ENCODE peak calls at places on chromosome 5, in four cellular contexts. W is OCI-LY7, X is left lung, Q is AG09309. T is an unnamed sample.

GRCh38 chr5:127615916-127616315 is 33.0 kb upstream of the CTXN3 start:
- DNase-seq in X (no peak), W (no peak), Q (peak), T (no peak)

GRCh38 chr5:92775711-92776615 is 805.1 kb downstream of the NR2F1-AS1 start:
- DNase-seq in W (no peak), Q (no peak), X (no peak), T (no peak)

GRCh38 chr5:121378559-121379359 is 472.9 kb upstream of the FTMT start:
- DNase-seq in Q (no peak), W (no peak), X (peak), T (no peak)

GRCh38 chr5:80248378-80248777 is 7.5 kb downstream of the SERINC5 start:
- DNase-seq in Q (no peak), W (no peak), X (no peak), T (no peak)

GRCh38 chr5:151062405-151063135 is 18.3 kb downstream of the TNIP1 start:
- DNase-seq in Q (no peak), W (no peak), X (no peak), T (no peak)

GRCh38 chr5:64594025-64594424 is 88.2 kb downstream of the RGS7BP start:
- DNase-seq in X (no peak), Q (no peak), W (no peak), T (no peak)

GRCh38 chr5:52783226-52783959 is 4.3 kb upstream of the ITGA1 start:
- DNase-seq in Q (peak), W (no peak), X (no peak), T (peak)

GRCh38 chr5:180090769-180091546 is 19.4 kb upstream of the RNF130 start:
- DNase-seq in X (no peak), W (peak), Q (no peak), T (no peak)

GRCh38 chr5:40796487-40796889 is 1.7 kb downstream of the PRKAA1 start:
- DNase-seq in W (peak), Q (no peak), X (no peak), T (no peak)

GRCh38 chr5:55441107-55441771 is 93.5 kb downstream of the PLPP1 start:
- DNase-seq in W (no peak), Q (no peak), X (no peak), T (no peak)

GRCh38 chr5:180330810-180331646 is 22.1 kb downstream of the GFPT2 start:
- DNase-seq in Q (peak), X (no peak), W (no peak), T (no peak)

GRCh38 chr5:115377468-115378217 is 81.2 kb upstream of the CCDC112 start:
- DNase-seq in Q (peak), W (no peak), X (no peak), T (no peak)

GRCh38 chr5:143515829-143516228 is 112.3 kb upstream of the NR3C1 start:
- DNase-seq in W (no peak), Q (no peak), X (no peak), T (no peak)

GRCh38 chr5:163815240-163815791 is 309.9 kb downstream of the MAT2B start:
- DNase-seq in Q (no peak), X (no peak), W (no peak), T (no peak)

GRCh38 chr5:112975721-112976431 is 722 bp upstream of the DCP2 start:
- DNase-seq in W (peak), Q (no peak), X (no peak), T (no peak)

GRCh38 chr5:113043491-113043931 is 66.9 kb downstream of the DCP2 start:
- DNase-seq in Q (no peak), X (no peak), W (peak), T (peak)

GRCh38 chr5:40877371-40877988 is 31.8 kb upstream of the C7 start:
- DNase-seq in W (no peak), Q (no peak), X (no peak), T (no peak)

GRCh38 chr5:77123057-77123456 is 36.0 kb upstream of the ZBED3 start:
- DNase-seq in X (no peak), Q (no peak), W (no peak), T (no peak)

GRCh38 chr5:64180661-64181343 is 15.2 kb downstream of the RNF180 start:
- DNase-seq in W (no peak), X (no peak), Q (no peak), T (no peak)

GRCh38 chr5:84603557-84604185 is 219.0 kb upstream of the EDIL3 start:
- DNase-seq in Q (peak), X (no peak), W (no peak), T (no peak)

GRCh38 chr5:168404366-168404765 is 81.9 kb upstream of the RARS1 start:
- DNase-seq in W (no peak), X (no peak), Q (peak), T (no peak)

GRCh38 chr5:159786901-159787691 is 129.2 kb upstream of the ADRA1B start:
- DNase-seq in Q (peak), X (no peak), W (no peak), T (no peak)

GRCh38 chr5:139646912-139647391 is 1.2 kb upstream of the CXXC5 start:
- DNase-seq in X (peak), W (no peak), Q (no peak), T (no peak)
- H3K4me3 ChIP-seq in X (no peak), W (no peak), Q (no peak), T (peak)

GRCh38 chr5:16615737-16616535 is 861 bp downstream of the RETREG1 start:
- DNase-seq in Q (no peak), W (no peak), X (no peak), T (no peak)
- H3K4me3 ChIP-seq in Q (peak), W (peak), X (peak), T (peak)

DNA sequence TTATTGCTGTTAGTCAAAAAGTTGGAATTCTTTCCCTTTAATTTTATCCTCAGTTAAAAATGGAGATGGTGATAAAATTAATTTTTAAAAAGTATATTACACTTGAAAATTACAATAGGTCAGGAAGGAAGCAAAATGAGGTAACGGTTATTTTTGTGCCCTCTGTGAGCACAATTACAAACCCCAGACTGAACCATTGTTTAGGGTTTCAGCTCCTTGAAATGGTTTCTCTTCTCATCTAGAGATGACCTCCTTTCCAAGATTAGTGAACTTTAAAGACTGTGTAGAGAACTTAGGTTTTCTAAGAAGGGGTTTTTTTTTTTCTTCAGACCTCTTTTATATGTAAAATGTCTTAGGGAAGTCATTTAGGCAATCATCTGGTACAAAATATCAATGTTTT is 126.2 kb upstream of the CHD1 start:
- DNase-seq in W (no peak), X (no peak), Q (no peak), T (no peak)
- H3K4me3 ChIP-seq in W (no peak), X (no peak), Q (no peak), T (no peak)

GRCh38 chr5:108524564-108524963 is 142.7 kb upstream of the FBXL17 start:
- DNase-seq in W (no peak), X (no peak), Q (no peak), T (no peak)

GRCh38 chr5:108523360-108523759 is 141.5 kb upstream of the FBXL17 start:
- DNase-seq in X (no peak), Q (no peak), W (no peak), T (no peak)

GRCh38 chr5:108516771-108517170 is 134.9 kb upstream of the FBXL17 start:
- DNase-seq in W (no peak), X (no peak), Q (no peak), T (no peak)

GRCh38 chr5:108521011-108521700 is 139.3 kb upstream of the FBXL17 start:
- DNase-seq in X (no peak), W (peak), Q (no peak), T (no peak)

DNA sequence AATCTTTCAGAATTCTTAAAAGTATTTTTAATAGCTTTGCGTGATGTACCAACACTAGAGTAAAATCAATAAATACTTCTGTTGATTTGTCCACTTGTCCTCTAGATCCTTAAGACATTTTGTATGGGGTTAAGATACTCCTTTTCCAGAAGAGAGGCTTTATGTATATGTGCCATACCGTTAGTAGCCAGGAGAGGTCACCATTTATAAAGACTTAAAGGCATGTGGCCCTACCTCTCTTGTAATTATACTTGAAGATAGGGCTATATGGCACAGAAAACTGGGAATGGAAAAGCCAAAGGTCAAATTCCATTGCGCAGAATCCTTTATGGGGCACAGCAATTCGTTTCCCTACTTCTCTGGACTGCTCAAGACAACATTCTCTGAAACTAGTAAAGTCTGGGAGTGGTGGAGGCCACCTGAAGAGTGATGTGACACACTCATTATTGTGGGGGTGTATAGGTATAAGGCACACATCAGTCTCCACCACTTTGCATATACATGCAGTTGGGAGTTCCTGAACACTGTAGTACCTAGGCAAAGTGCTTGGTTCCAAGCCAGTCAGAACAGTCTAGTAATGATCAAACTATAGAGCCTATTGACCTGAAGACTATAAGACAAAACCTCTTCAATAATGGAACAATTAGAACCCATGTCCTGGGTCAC is 140.1 kb upstream of the FBXL17 start:
- DNase-seq in X (no peak), W (peak), Q (peak), T (peak)
- H3K4me3 ChIP-seq in X (no peak), W (no peak), Q (no peak), T (no peak)

DNA sequence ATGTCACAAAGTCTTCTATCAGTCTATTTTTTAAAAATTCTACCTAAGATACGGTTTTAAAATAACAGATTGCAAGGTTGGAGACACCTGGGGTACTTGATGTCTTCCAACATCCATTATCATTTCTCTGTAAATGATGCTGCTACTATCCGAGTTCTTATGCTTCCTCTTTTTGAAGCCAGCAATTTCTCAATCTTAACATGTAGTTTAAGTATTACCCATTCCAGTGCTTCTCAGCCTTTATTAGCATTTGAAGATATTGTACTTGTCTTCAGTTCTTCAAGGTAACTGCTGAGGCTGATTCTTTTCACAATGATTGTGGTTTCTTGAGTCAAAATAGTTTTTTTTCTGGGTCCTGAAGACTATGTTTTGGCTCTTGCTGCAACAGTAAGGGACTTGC is 96.4 kb upstream of the SELENOP start:
- DNase-seq in Q (no peak), X (no peak), W (no peak), T (no peak)
- H3K4me3 ChIP-seq in Q (no peak), X (peak), W (no peak), T (no peak)

DNA sequence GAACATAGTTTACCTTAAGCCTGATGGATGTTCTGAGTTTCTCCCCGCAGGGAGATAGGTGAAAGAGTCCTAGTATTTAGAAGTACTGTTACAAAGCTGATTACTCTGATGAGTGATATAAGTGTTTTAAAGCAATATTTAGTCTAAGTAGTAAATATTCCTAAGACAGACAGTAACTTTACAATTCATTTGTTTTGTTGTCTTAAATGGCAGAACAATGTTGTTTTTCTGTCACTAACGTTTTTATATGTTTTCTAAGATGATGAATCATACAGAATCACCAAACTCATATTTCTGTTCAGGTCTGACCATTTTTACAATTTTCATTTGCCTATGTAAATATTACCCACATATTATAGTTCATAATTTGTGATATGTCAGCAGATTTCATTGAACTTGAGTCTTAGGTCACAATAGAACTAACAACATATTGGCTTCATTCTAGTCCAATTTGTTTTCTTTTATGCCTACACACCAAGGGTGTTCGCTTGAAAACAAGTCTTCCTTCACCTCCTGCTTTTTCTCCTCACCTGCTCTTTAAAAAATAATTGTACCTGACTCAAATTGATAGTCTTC is 30.6 kb downstream of the MAP3K1 start:
- DNase-seq in Q (no peak), W (no peak), X (no peak), T (no peak)
- H3K4me3 ChIP-seq in Q (no peak), W (no peak), X (no peak), T (no peak)